ENCODE peak calls at places on chromosome 9, in seven cellular contexts. O is PC-9, L is IMR-90, Y is astrocyte, Z is K562, C is OCI-LY7, F is mammary epithelial cell. I is an unnamed sample.

GRCh38 chr9:90789862-90790261 is 11.8 kb upstream of the SYK start:
- DNase-seq in L (no peak), F (no peak), Z (no peak), O (no peak), Y (no peak), C (no peak), I (no peak)

GRCh38 chr9:84775056-84775648 is 105.6 kb downstream of the NTRK2 start:
- DNase-seq in F (no peak), Y (no peak), L (no peak), O (no peak), C (no peak), Z (no peak), I (no peak)

GRCh38 chr9:5799314-5799713 is 33.6 kb downstream of the ERMP1 start:
- DNase-seq in Y (peak; percentile 23), Z (peak; percentile 43), F (peak; percentile 42), O (peak; percentile 7), C (peak; percentile 32), L (peak; percentile 59), I (peak; percentile 70)

GRCh38 chr9:122816163-122816867 is 12.1 kb downstream of the PDCL start:
- DNase-seq in C (no peak), F (no peak), Y (no peak), O (no peak), Z (no peak), L (no peak), I (no peak)

GRCh38 chr9:115630126-115630840 is 512.3 kb upstream of the TNC start:
- DNase-seq in O (no peak), Z (no peak), F (no peak), C (no peak), L (no peak), Y (no peak), I (no peak)

GRCh38 chr9:129160712-129161533 is 17.1 kb downstream of the IER5L start:
- DNase-seq in Z (no peak), F (no peak), C (no peak), Y (peak; percentile 68), L (peak; percentile 78), O (no peak), I (peak; percentile 77)

GRCh38 chr9:136754059-136754572 is 3.9 kb downstream of the LCN8 start:
- DNase-seq in F (no peak), Y (no peak), O (no peak), L (no peak), C (no peak), Z (no peak), I (peak; percentile 79)

GRCh38 chr9:72696481-72696880 is 175.1 kb downstream of the TMC1 start:
- DNase-seq in Y (no peak), Z (no peak), F (no peak), O (no peak), C (no peak), L (no peak), I (no peak)

GRCh38 chr9:133876144-133876543 is 116.0 kb downstream of the VAV2 start:
- DNase-seq in Y (no peak), Z (peak; percentile 41), L (no peak), C (no peak), O (no peak), F (no peak), I (no peak)

GRCh38 chr9:113737414-113738271 is 138.5 kb upstream of the ZNF618 start:
- DNase-seq in F (peak; percentile 57), L (peak; percentile 51), Z (peak; percentile 63), Y (peak; percentile 22), C (peak; percentile 51), O (peak; percentile 26), I (peak; percentile 83)

GRCh38 chr9:38687389-38687842 is 32.5 kb downstream of the FAM240B start:
- DNase-seq in Z (peak; percentile 34), L (no peak), O (peak; percentile 75), C (no peak), Y (peak; percentile 16), F (peak; percentile 54), I (peak; percentile 88)

GRCh38 chr9:69658987-69659677 is 13.0 kb downstream of the APBA1 start:
- DNase-seq in L (no peak), F (no peak), O (no peak), Z (no peak), C (no peak), Y (no peak), I (peak; percentile 21)

GRCh38 chr9:136023401-136024225 is 62.4 kb upstream of the UBAC1 start:
- DNase-seq in Y (peak; percentile 32), C (no peak), L (peak; percentile 81), Z (no peak), O (no peak), F (peak; percentile 11), I (peak; percentile 86)

GRCh38 chr9:125609744-125610143 is 97.3 kb downstream of the MAPKAP1 start:
- DNase-seq in F (no peak), Y (no peak), O (no peak), Z (no peak), L (no peak), C (no peak), I (no peak)

GRCh38 chr9:87498816-87499454 is 1.3 kb downstream of the DAPK1 start:
- DNase-seq in O (no peak), L (no peak), Y (no peak), F (no peak), Z (peak; percentile 33), C (no peak), I (peak; percentile 62)

GRCh38 chr9:87499455-87500015 is 1.9 kb downstream of the DAPK1 start:
- DNase-seq in F (no peak), Y (no peak), Z (no peak), L (no peak), O (no peak), C (no peak), I (no peak)

GRCh38 chr9:87497080-87497603 is 525 bp upstream of the DAPK1 start:
- DNase-seq in Z (no peak), O (no peak), C (no peak), Y (no peak), F (no peak), L (no peak), I (peak; percentile 84)

GRCh38 chr9:87498046-87498815 is 564 bp downstream of the DAPK1 start:
- DNase-seq in C (no peak), Y (peak; percentile 34), L (no peak), F (peak; percentile 53), O (peak; percentile 69), Z (peak; percentile 49), I (peak; percentile 90)

DNA sequence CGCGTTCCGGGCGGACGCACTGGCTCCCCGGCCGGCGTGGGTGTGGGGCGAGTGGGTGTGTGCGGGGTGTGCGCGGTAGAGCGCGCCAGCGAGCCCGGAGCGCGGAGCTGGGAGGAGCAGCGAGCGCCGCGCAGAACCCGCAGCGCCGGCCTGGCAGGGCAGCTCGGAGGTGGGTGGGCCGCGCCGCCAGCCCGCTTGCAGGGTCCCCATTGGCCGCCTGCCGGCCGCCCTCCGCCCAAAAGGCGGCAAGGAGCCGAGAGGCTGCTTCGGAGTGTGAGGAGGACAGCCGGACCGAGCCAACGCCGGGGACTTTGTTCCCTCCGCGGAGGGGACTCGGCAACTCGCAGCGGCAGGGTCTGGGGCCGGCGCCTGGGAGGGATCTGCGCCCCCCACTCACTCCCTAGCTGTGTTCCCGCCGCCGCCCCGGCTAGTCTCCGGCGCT is at the start of gene DAPK1:
- DNase-seq in C (no peak), O (peak; percentile 81), Z (peak; percentile 69), Y (peak; percentile 37), F (peak; percentile 44), L (no peak), I (peak; percentile 83)
- TF ChIP-seq CTCF in C (no peak), O (peak; percentile 33), Z (peak; percentile 26), Y (no peak), F (no peak), L (no peak), I (no peak)

GRCh38 chr9:92948032-92948534 is 760 bp downstream of the FGD3 start:
- DNase-seq in C (no peak), Z (no peak), O (no peak), F (no peak), Y (no peak), L (no peak), I (no peak)
- H3K4me3 ChIP-seq in C (no peak overlapping the region), Z (no peak overlapping the region), O (peak overlapping the region; percentile 73), F (no peak overlapping the region), Y (no peak overlapping the region), L (no peak overlapping the region), I (no peak overlapping the region)

GRCh38 chr9:9752722-9753121 is 860.1 kb downstream of the PTPRD start:
- DNase-seq in Y (no peak), L (no peak), F (no peak), Z (no peak), C (no peak), O (no peak), I (no peak)

GRCh38 chr9:9750719-9751118 is 862.1 kb downstream of the PTPRD start:
- DNase-seq in Z (no peak), F (no peak), Y (no peak), O (no peak), C (no peak), L (no peak), I (no peak)

GRCh38 chr9:9753266-9753665 is 859.5 kb downstream of the PTPRD start:
- DNase-seq in O (no peak), Y (no peak), F (no peak), C (no peak), L (no peak), Z (no peak), I (no peak)

GRCh38 chr9:9754186-9754585 is 858.6 kb downstream of the PTPRD start:
- DNase-seq in Y (peak; percentile 2), Z (no peak), F (no peak), O (no peak), L (no peak), C (no peak), I (no peak)

DNA sequence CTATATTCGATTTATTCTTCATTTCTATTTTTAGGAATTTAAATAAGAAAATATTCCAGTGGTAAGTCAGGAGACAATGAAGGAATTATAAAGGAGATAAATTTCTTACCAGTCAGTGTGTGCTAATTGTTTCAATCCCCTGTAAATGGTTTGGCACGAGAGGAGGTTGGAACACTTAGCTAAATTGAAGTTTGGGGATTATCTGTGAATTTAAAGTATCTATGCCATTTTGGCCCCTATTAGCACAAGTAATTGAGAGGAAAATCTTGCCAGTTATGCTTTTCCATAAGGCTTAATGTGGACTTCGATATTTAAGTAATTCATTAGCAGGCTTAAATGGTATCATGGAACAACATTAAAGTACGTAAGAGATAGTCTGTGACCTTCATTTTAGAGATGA is 860.8 kb downstream of the PTPRD start:
- DNase-seq in Z (no peak), Y (no peak), F (no peak), C (no peak), O (no peak), L (no peak), I (no peak)
- H2AFZ ChIP-seq in Z (no peak overlapping the region), Y (no peak overlapping the region), F (no peak overlapping the region), C (no peak overlapping the region), O (no peak overlapping the region), L (no peak overlapping the region), I (no peak overlapping the region)

DNA sequence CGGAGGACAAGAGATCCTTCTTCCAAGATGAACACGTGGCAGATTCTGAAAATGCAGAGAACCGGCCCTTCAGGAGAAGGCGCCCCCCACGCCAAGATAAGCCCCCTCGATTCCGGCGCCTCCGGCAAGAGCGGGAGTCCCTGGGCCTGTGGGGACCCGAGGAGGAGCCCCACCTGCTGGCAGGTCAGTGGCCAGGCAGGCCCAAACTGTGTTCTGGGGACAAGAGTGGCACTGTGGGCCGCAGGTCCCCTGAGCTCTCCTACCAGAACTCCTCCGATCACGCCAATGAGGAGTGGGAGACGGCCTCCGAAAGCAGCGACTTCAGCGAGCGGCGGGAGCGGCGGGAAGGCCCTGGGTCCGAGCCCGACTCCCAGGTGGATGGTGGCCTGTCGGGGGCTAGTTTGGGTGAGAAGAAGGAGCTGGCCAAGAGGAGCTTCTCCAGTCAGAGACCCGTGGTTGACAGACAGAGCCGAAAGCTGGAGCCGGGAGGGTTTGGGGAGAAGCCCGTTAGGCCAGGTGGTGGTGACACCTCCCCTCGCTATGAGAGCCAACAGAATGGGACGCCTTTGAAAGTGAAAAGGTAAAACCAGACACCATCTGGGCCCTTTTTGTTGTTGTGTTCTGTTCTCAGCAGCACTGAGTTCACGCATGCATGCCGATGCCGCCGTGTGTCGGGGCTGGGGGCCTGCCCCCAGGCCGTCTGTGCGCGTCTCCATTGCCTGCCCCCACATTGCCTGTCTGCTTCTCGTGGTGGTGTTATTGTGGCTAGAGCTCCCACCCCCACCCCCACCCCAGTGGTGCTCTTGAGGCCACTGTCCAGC is 26.6 kb upstream of the POMT1 start:
- DNase-seq in F (no peak), L (no peak), C (no peak), Y (no peak), O (no peak), Z (no peak), I (peak; percentile 70)
- TF ChIP-seq CTCF in F (peak; percentile 44), L (peak; percentile 20), C (peak; percentile 59), Y (no peak), O (no peak), Z (peak; percentile 50), I (no peak)

I was measured in osteoblast.